ENCODE peak calls at places on chromosome 21, in nine cellular contexts. One of them, this sample, is unnamed.

GRCh38 chr21:16423921-16424320 is 694.1 kb downstream of the USP25 start:
- DNase-seq in dorsolateral prefrontal cortex: no peak
- DNase-seq in epithelial cell of esophagus: no peak
- DNase-seq in GM23338: no peak
- DNase-seq in esophagus squamous epithelium: no peak
- DNase-seq in thoracic aorta: no peak
- DNase-seq in MCF 10A: no peak
- DNase-seq in ovary: no peak
- DNase-seq in progenitor cell of endocrine pancreas: no peak
- DNase-seq in this sample: no peak

GRCh38 chr21:30227633-30228404 is 11.9 kb upstream of the CLDN8 start:
- DNase-seq in dorsolateral prefrontal cortex: no peak
- DNase-seq in epithelial cell of esophagus: peak
- DNase-seq in GM23338: no peak
- DNase-seq in esophagus squamous epithelium: no peak
- DNase-seq in thoracic aorta: no peak
- DNase-seq in MCF 10A: peak
- DNase-seq in ovary: peak
- DNase-seq in progenitor cell of endocrine pancreas: no peak
- DNase-seq in this sample: no peak

GRCh38 chr21:16145052-16145451 is 415.3 kb downstream of the USP25 start:
- DNase-seq in dorsolateral prefrontal cortex: no peak
- DNase-seq in epithelial cell of esophagus: no peak
- DNase-seq in GM23338: no peak
- DNase-seq in esophagus squamous epithelium: no peak
- DNase-seq in thoracic aorta: no peak
- DNase-seq in MCF 10A: no peak
- DNase-seq in ovary: no peak
- DNase-seq in progenitor cell of endocrine pancreas: no peak
- DNase-seq in this sample: no peak

GRCh38 chr21:25424674-25425073 is 182.6 kb downstream of the MRPL39 start:
- DNase-seq in dorsolateral prefrontal cortex: no peak
- DNase-seq in epithelial cell of esophagus: no peak
- DNase-seq in GM23338: no peak
- DNase-seq in esophagus squamous epithelium: no peak
- DNase-seq in thoracic aorta: no peak
- DNase-seq in MCF 10A: no peak
- DNase-seq in ovary: no peak
- DNase-seq in progenitor cell of endocrine pancreas: no peak
- DNase-seq in this sample: no peak

GRCh38 chr21:37909936-37910335 is 6.3 kb downstream of the KCNJ6 start:
- DNase-seq in dorsolateral prefrontal cortex: no peak
- DNase-seq in epithelial cell of esophagus: no peak
- DNase-seq in GM23338: peak
- DNase-seq in esophagus squamous epithelium: no peak
- DNase-seq in thoracic aorta: no peak
- DNase-seq in MCF 10A: no peak
- DNase-seq in ovary: no peak
- DNase-seq in progenitor cell of endocrine pancreas: no peak
- DNase-seq in this sample: no peak

GRCh38 chr21:41663805-41664788 is 102.8 kb downstream of the RIPK4 start:
- DNase-seq in dorsolateral prefrontal cortex: no peak
- DNase-seq in epithelial cell of esophagus: peak
- DNase-seq in GM23338: no peak
- DNase-seq in esophagus squamous epithelium: no peak
- DNase-seq in thoracic aorta: no peak
- DNase-seq in MCF 10A: peak
- DNase-seq in ovary: no peak
- DNase-seq in progenitor cell of endocrine pancreas: no peak
- DNase-seq in this sample: peak

GRCh38 chr21:34320006-34320405 is 43.8 kb upstream of the KCNE2 start:
- DNase-seq in dorsolateral prefrontal cortex: no peak
- DNase-seq in epithelial cell of esophagus: no peak
- DNase-seq in GM23338: no peak
- DNase-seq in esophagus squamous epithelium: no peak
- DNase-seq in thoracic aorta: no peak
- DNase-seq in MCF 10A: no peak
- DNase-seq in ovary: no peak
- DNase-seq in progenitor cell of endocrine pancreas: no peak
- DNase-seq in this sample: no peak

GRCh38 chr21:33968082-33968997 is 52.7 kb upstream of the ATP5PO start:
- DNase-seq in dorsolateral prefrontal cortex: no peak
- DNase-seq in epithelial cell of esophagus: peak
- DNase-seq in GM23338: peak
- DNase-seq in esophagus squamous epithelium: no peak
- DNase-seq in thoracic aorta: no peak
- DNase-seq in MCF 10A: peak
- DNase-seq in ovary: no peak
- DNase-seq in progenitor cell of endocrine pancreas: no peak
- DNase-seq in this sample: no peak

GRCh38 chr21:27130152-27130551 is 163.3 kb upstream of the ADAMTS5 start:
- DNase-seq in dorsolateral prefrontal cortex: no peak
- DNase-seq in epithelial cell of esophagus: no peak
- DNase-seq in GM23338: no peak
- DNase-seq in esophagus squamous epithelium: no peak
- DNase-seq in thoracic aorta: no peak
- DNase-seq in MCF 10A: no peak
- DNase-seq in ovary: no peak
- DNase-seq in progenitor cell of endocrine pancreas: no peak
- DNase-seq in this sample: no peak

GRCh38 chr21:10272216-10272615 is 249.2 kb upstream of the TPTE start:
- DNase-seq in dorsolateral prefrontal cortex: no peak
- DNase-seq in epithelial cell of esophagus: peak
- DNase-seq in GM23338: no peak
- DNase-seq in esophagus squamous epithelium: no peak
- DNase-seq in thoracic aorta: no peak
- DNase-seq in MCF 10A: no peak
- DNase-seq in ovary: no peak
- DNase-seq in progenitor cell of endocrine pancreas: no peak
- DNase-seq in this sample: no peak

GRCh38 chr21:24375201-24375600 is 1232.1 kb downstream of the MRPL39 start:
- DNase-seq in dorsolateral prefrontal cortex: no peak
- DNase-seq in epithelial cell of esophagus: no peak
- DNase-seq in GM23338: peak
- DNase-seq in esophagus squamous epithelium: no peak
- DNase-seq in thoracic aorta: no peak
- DNase-seq in MCF 10A: no peak
- DNase-seq in ovary: no peak
- DNase-seq in progenitor cell of endocrine pancreas: no peak
- DNase-seq in this sample: no peak

GRCh38 chr21:42330380-42331336 is 15.4 kb upstream of the TFF3 start:
- DNase-seq in dorsolateral prefrontal cortex: no peak
- DNase-seq in epithelial cell of esophagus: no peak
- DNase-seq in GM23338: no peak
- DNase-seq in esophagus squamous epithelium: no peak
- DNase-seq in thoracic aorta: no peak
- DNase-seq in MCF 10A: no peak
- DNase-seq in ovary: no peak
- DNase-seq in progenitor cell of endocrine pancreas: no peak
- DNase-seq in this sample: no peak

GRCh38 chr21:20943476-20944085 is 54.6 kb upstream of the NCAM2 start:
- DNase-seq in dorsolateral prefrontal cortex: peak
- DNase-seq in epithelial cell of esophagus: no peak
- DNase-seq in GM23338: no peak
- DNase-seq in esophagus squamous epithelium: no peak
- DNase-seq in thoracic aorta: no peak
- DNase-seq in MCF 10A: no peak
- DNase-seq in ovary: no peak
- DNase-seq in progenitor cell of endocrine pancreas: no peak
- DNase-seq in this sample: no peak

GRCh38 chr21:40658237-40658636 is 188.7 kb downstream of the DSCAM start:
- DNase-seq in dorsolateral prefrontal cortex: no peak
- DNase-seq in epithelial cell of esophagus: no peak
- DNase-seq in GM23338: no peak
- DNase-seq in esophagus squamous epithelium: no peak
- DNase-seq in thoracic aorta: no peak
- DNase-seq in MCF 10A: no peak
- DNase-seq in ovary: no peak
- DNase-seq in progenitor cell of endocrine pancreas: no peak
- DNase-seq in this sample: no peak

GRCh38 chr21:37916795-37917142 is 512 bp upstream of the KCNJ6 start:
- DNase-seq in dorsolateral prefrontal cortex: no peak
- DNase-seq in epithelial cell of esophagus: no peak
- DNase-seq in GM23338: peak
- DNase-seq in esophagus squamous epithelium: no peak
- DNase-seq in thoracic aorta: no peak
- DNase-seq in MCF 10A: no peak
- DNase-seq in ovary: no peak
- DNase-seq in progenitor cell of endocrine pancreas: peak
- DNase-seq in this sample: no peak

GRCh38 chr21:41901099-41901498 is 22.0 kb upstream of the PRDM15 start:
- DNase-seq in dorsolateral prefrontal cortex: no peak
- DNase-seq in epithelial cell of esophagus: no peak
- DNase-seq in GM23338: no peak
- DNase-seq in esophagus squamous epithelium: no peak
- DNase-seq in thoracic aorta: no peak
- DNase-seq in MCF 10A: no peak
- DNase-seq in ovary: peak
- DNase-seq in progenitor cell of endocrine pancreas: no peak
- DNase-seq in this sample: peak

DNA sequence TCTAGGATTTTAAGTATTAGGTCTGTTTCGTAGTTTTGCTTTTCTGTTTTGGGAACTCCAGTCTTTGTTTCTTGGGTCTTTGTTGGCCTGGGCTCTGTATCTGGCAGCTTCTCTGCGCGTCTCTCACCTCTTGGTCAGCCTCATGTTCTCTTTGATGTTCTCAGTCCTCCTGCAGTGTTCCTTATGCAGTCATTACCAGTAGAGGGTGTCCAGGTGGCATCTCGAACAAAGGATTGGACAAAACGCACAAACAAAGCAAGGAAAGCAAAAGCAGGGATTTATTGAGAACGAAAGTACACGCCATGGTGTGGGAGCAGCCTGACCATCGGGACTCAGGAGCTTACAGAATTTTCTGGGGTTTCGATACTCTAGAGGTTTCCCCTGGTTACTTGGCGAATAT is 133.7 kb upstream of the COL6A1 start:
- DNase-seq in dorsolateral prefrontal cortex: no peak
- DNase-seq in epithelial cell of esophagus: no peak
- DNase-seq in GM23338: no peak
- DNase-seq in esophagus squamous epithelium: no peak
- DNase-seq in thoracic aorta: no peak
- DNase-seq in MCF 10A: peak
- DNase-seq in ovary: no peak
- DNase-seq in progenitor cell of endocrine pancreas: no peak
- DNase-seq in this sample: no peak
- TF ChIP-seq CTCF in dorsolateral prefrontal cortex: no peak
- TF ChIP-seq CTCF in epithelial cell of esophagus: no peak
- TF ChIP-seq CTCF in GM23338: no peak
- TF ChIP-seq CTCF in esophagus squamous epithelium: no peak
- TF ChIP-seq CTCF in thoracic aorta: no peak
- TF ChIP-seq CTCF in MCF 10A: no peak
- TF ChIP-seq CTCF in ovary: no peak
- TF ChIP-seq CTCF in progenitor cell of endocrine pancreas: no peak
- TF ChIP-seq CTCF in this sample: no peak

GRCh38 chr21:45405819-45406762 is 1.1 kb downstream of the COL18A1 start:
- DNase-seq in dorsolateral prefrontal cortex: no peak
- DNase-seq in epithelial cell of esophagus: peak
- DNase-seq in GM23338: peak
- DNase-seq in esophagus squamous epithelium: no peak
- DNase-seq in thoracic aorta: no peak
- DNase-seq in MCF 10A: no peak
- DNase-seq in ovary: no peak
- DNase-seq in progenitor cell of endocrine pancreas: no peak
- DNase-seq in this sample: no peak

GRCh38 chr21:45408811-45409261 is 3.9 kb downstream of the COL18A1 start:
- DNase-seq in dorsolateral prefrontal cortex: no peak
- DNase-seq in epithelial cell of esophagus: no peak
- DNase-seq in GM23338: no peak
- DNase-seq in esophagus squamous epithelium: no peak
- DNase-seq in thoracic aorta: no peak
- DNase-seq in MCF 10A: no peak
- DNase-seq in ovary: no peak
- DNase-seq in progenitor cell of endocrine pancreas: no peak
- DNase-seq in this sample: no peak

GRCh38 chr21:45408271-45408791 is 3.4 kb downstream of the COL18A1 start:
- DNase-seq in dorsolateral prefrontal cortex: no peak
- DNase-seq in epithelial cell of esophagus: no peak
- DNase-seq in GM23338: no peak
- DNase-seq in esophagus squamous epithelium: no peak
- DNase-seq in thoracic aorta: no peak
- DNase-seq in MCF 10A: no peak
- DNase-seq in ovary: no peak
- DNase-seq in progenitor cell of endocrine pancreas: no peak
- DNase-seq in this sample: no peak

GRCh38 chr21:45406801-45407628 is 2.0 kb downstream of the COL18A1 start:
- DNase-seq in dorsolateral prefrontal cortex: no peak
- DNase-seq in epithelial cell of esophagus: no peak
- DNase-seq in GM23338: peak
- DNase-seq in esophagus squamous epithelium: no peak
- DNase-seq in thoracic aorta: no peak
- DNase-seq in MCF 10A: no peak
- DNase-seq in ovary: no peak
- DNase-seq in progenitor cell of endocrine pancreas: no peak
- DNase-seq in this sample: no peak

GRCh38 chr21:45407629-45408247 is 2.8 kb downstream of the COL18A1 start:
- DNase-seq in dorsolateral prefrontal cortex: no peak
- DNase-seq in epithelial cell of esophagus: peak
- DNase-seq in GM23338: no peak
- DNase-seq in esophagus squamous epithelium: no peak
- DNase-seq in thoracic aorta: no peak
- DNase-seq in MCF 10A: no peak
- DNase-seq in ovary: no peak
- DNase-seq in progenitor cell of endocrine pancreas: no peak
- DNase-seq in this sample: no peak
- TF ChIP-seq CTCF in dorsolateral prefrontal cortex: no peak
- TF ChIP-seq CTCF in epithelial cell of esophagus: no peak
- TF ChIP-seq CTCF in GM23338: no peak
- TF ChIP-seq CTCF in esophagus squamous epithelium: no peak
- TF ChIP-seq CTCF in thoracic aorta: no peak
- TF ChIP-seq CTCF in MCF 10A: no peak
- TF ChIP-seq CTCF in ovary: no peak
- TF ChIP-seq CTCF in progenitor cell of endocrine pancreas: peak
- TF ChIP-seq CTCF in this sample: no peak

DNA sequence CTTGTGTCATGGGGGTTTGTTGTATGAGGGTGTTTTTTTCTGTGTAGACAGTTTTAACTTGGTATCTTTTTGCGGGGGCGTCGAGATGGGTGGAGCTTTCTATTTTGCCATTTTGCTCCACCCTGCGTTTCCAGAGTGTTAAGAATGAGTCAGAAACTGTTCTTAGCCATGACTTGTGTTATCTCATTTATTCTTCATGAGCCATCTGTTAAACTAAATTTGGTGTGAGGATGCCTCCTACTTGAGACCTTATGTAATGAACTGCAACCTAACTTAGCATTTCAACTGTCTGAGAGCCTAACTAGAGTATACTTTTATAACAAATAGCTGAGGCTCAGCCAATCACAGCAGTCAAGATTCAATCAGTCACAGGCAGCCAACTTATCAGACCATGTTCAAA is 1873.5 kb downstream of the NCAM2 start:
- DNase-seq in dorsolateral prefrontal cortex: no peak
- DNase-seq in epithelial cell of esophagus: peak
- DNase-seq in GM23338: no peak
- DNase-seq in esophagus squamous epithelium: no peak
- DNase-seq in thoracic aorta: no peak
- DNase-seq in MCF 10A: no peak
- DNase-seq in ovary: no peak
- DNase-seq in progenitor cell of endocrine pancreas: no peak
- DNase-seq in this sample: no peak
- TF ChIP-seq CTCF in dorsolateral prefrontal cortex: no peak
- TF ChIP-seq CTCF in epithelial cell of esophagus: no peak
- TF ChIP-seq CTCF in GM23338: no peak
- TF ChIP-seq CTCF in esophagus squamous epithelium: no peak
- TF ChIP-seq CTCF in thoracic aorta: no peak
- TF ChIP-seq CTCF in MCF 10A: no peak
- TF ChIP-seq CTCF in ovary: no peak
- TF ChIP-seq CTCF in progenitor cell of endocrine pancreas: no peak
- TF ChIP-seq CTCF in this sample: no peak

GRCh38 chr21:32844653-32845443 is 73.3 kb upstream of the PAXBP1 start:
- DNase-seq in dorsolateral prefrontal cortex: no peak
- DNase-seq in epithelial cell of esophagus: peak
- DNase-seq in GM23338: no peak
- DNase-seq in esophagus squamous epithelium: no peak
- DNase-seq in thoracic aorta: peak
- DNase-seq in MCF 10A: peak
- DNase-seq in ovary: no peak
- DNase-seq in progenitor cell of endocrine pancreas: no peak
- DNase-seq in this sample: no peak
- TF ChIP-seq CTCF in dorsolateral prefrontal cortex: no peak
- TF ChIP-seq CTCF in epithelial cell of esophagus: no peak
- TF ChIP-seq CTCF in GM23338: peak
- TF ChIP-seq CTCF in esophagus squamous epithelium: no peak
- TF ChIP-seq CTCF in thoracic aorta: no peak
- TF ChIP-seq CTCF in MCF 10A: no peak
- TF ChIP-seq CTCF in ovary: no peak
- TF ChIP-seq CTCF in progenitor cell of endocrine pancreas: no peak
- TF ChIP-seq CTCF in this sample: no peak